ENCODE peak calls at places on chromosomes 4 and X, in eight cellular contexts. R is MCF 10A; C is GF-D8; L is effector CD4-positive, alpha-beta T cell; I is esophagus muscularis mucosa; N is body of pancreas; Y is NCI-H2029 treated with DMSO at 0.1 percent for 48 hours; S is cardiac muscle cell. Z is an unnamed sample.

GRCh38 chrX:110444996-110445395 is 86.3 kb downstream of the RTL9 start:
- DNase-seq in R (peak; percentile 17), C (no peak), L (no peak), I (no peak), N (no peak), Y (no peak), S (no peak), Z (peak; percentile 0)

GRCh38 chr4:185261971-185262370 is 52.6 kb downstream of the SNX25 start:
- DNase-seq in R (no peak), C (no peak), L (no peak), I (no peak), N (no peak), Y (no peak), S (no peak), Z (no peak)

GRCh38 chr4:107349266-107349665 is 313.2 kb upstream of the DKK2 start:
- DNase-seq in R (no peak), C (no peak), L (no peak), I (no peak), N (no peak), Y (no peak), S (peak; percentile 1), Z (no peak)

GRCh38 chr4:26905172-26905571 is 44.5 kb downstream of the STIM2 start:
- DNase-seq in R (no peak), C (no peak), L (no peak), I (no peak), N (no peak), Y (no peak), S (no peak), Z (no peak)

GRCh38 chr4:54228563-54229501 is at the start of gene PDGFRA:
- DNase-seq in R (no peak), C (no peak), L (no peak), I (peak; percentile 96), N (peak; percentile 39), Y (no peak), S (peak; percentile 81), Z (peak; percentile 73)

GRCh38 chrX:40938418-40938817 is 146.8 kb upstream of the USP9X start:
- DNase-seq in R (peak; percentile 31), C (no peak), L (no peak), I (no peak), N (no peak), Y (no peak), S (no peak), Z (no peak)

GRCh38 chrX:36986231-36986630 is 21.9 kb upstream of the FAM47C start:
- DNase-seq in R (no peak), C (no peak), L (no peak), I (no peak), N (no peak), Y (no peak), S (no peak), Z (no peak)

GRCh38 chr4:159540501-159540900 is 437.6 kb downstream of the RAPGEF2 start:
- DNase-seq in R (no peak), C (no peak), L (no peak), I (no peak), N (no peak), Y (no peak), S (no peak), Z (no peak)

GRCh38 chrX:10617964-10618342 is 2.4 kb downstream of the MID1 start:
- DNase-seq in R (peak; percentile 62), C (no peak), L (no peak), I (no peak), N (peak; percentile 17), Y (peak; percentile 14), S (no peak), Z (no peak)

GRCh38 chr4:955931-956381 is 17.4 kb downstream of the DGKQ start:
- DNase-seq in R (no peak), C (no peak), L (no peak), I (no peak), N (no peak), Y (no peak), S (no peak), Z (peak; percentile 82)

GRCh38 chr4:152206185-152206584 is 329.7 kb downstream of the FBXW7 start:
- DNase-seq in R (no peak), C (no peak), L (no peak), I (no peak), N (no peak), Y (no peak), S (peak; percentile 71), Z (no peak)

GRCh38 chr4:72969957-72970356 is 99.6 kb downstream of the COX18 start:
- DNase-seq in R (no peak), C (no peak), L (no peak), I (peak; percentile 80), N (no peak), Y (no peak), S (peak; percentile 23), Z (no peak)

GRCh38 chrX:100410083-100410590 is at the start of gene PCDH19:
- DNase-seq in R (peak; percentile 68), C (no peak), L (no peak), I (no peak), N (peak; percentile 40), Y (no peak), S (peak; percentile 89), Z (no peak)

GRCh38 chr4:109574443-109574850 is 14.4 kb downstream of the MCUB start:
- DNase-seq in R (peak; percentile 32), C (peak; percentile 38), L (no peak), I (no peak), N (no peak), Y (no peak), S (no peak), Z (no peak)

GRCh38 chr4:90127223-90127705 is at the start of gene CCSER1:
- DNase-seq in R (peak; percentile 47), C (no peak), L (no peak), I (peak; percentile 95), N (peak; percentile 85), Y (peak; percentile 67), S (peak; percentile 74), Z (peak; percentile 68)

GRCh38 chr4:55733874-55734437 is 85.6 kb upstream of the EXOC1L start:
- DNase-seq in R (peak; percentile 96), C (no peak), L (no peak), I (no peak), N (peak; percentile 91), Y (peak; percentile 4), S (no peak), Z (peak; percentile 85)

GRCh38 chrX:17986440-17986839 is 125.3 kb upstream of the RAI2 start:
- DNase-seq in R (no peak), C (no peak), L (no peak), I (no peak), N (no peak), Y (no peak), S (no peak), Z (no peak)

GRCh38 chrX:109740076-109740809 is 7.2 kb upstream of the ACSL4 start:
- DNase-seq in R (peak; percentile 83), C (peak; percentile 28), L (no peak), I (no peak), N (peak; percentile 22), Y (no peak), S (no peak), Z (no peak)

GRCh38 chr4:25723409-25723808 is 67.8 kb downstream of the SLC34A2 start:
- DNase-seq in R (no peak), C (no peak), L (no peak), I (no peak), N (no peak), Y (peak; percentile 53), S (no peak), Z (no peak)

GRCh38 chr4:94577136-94577535 is 125.4 kb downstream of the PDLIM5 start:
- DNase-seq in R (peak; percentile 28), C (no peak), L (no peak), I (no peak), N (peak; percentile 41), Y (peak; percentile 62), S (peak; percentile 77), Z (no peak)

GRCh38 chr4:152920768-152921167 is 15.4 kb upstream of the FHDC1 start:
- DNase-seq in R (peak; percentile 43), C (no peak), L (no peak), I (no peak), N (no peak), Y (no peak), S (no peak), Z (no peak)

GRCh38 chrX:41822917-41823316 is 98.9 kb downstream of the GPR82 start:
- DNase-seq in R (no peak), C (no peak), L (no peak), I (no peak), N (no peak), Y (no peak), S (no peak), Z (no peak)

GRCh38 chr4:79338148-79338547 is 12.3 kb upstream of the NAA11 start:
- DNase-seq in R (no peak), C (no peak), L (no peak), I (no peak), N (no peak), Y (no peak), S (no peak), Z (no peak)

GRCh38 chr4:74618659-74619058 is 173.7 kb downstream of the AREG start:
- DNase-seq in R (peak; percentile 30), C (no peak), L (no peak), I (no peak), N (no peak), Y (no peak), S (no peak), Z (no peak)

GRCh38 chr4:158769175-158769831 is 477 bp downstream of the FNIP2 start:
- DNase-seq in R (peak; percentile 26), C (no peak), L (peak; percentile 22), I (no peak), N (peak; percentile 39), Y (no peak), S (peak; percentile 33), Z (peak; percentile 91)

Z was measured in lower leg skin.